ENCODE peak calls at places on chromosomes 13 and 19, in nine cellular contexts. F is uterus, O is breast epithelium, P is lower leg skin, T is NB4, L is tibial nerve, D is A549, M is H1, K is GM12891. Q is an unnamed sample.

GRCh38 chr13:114005206-114005720 is 31.4 kb upstream of the C13orf46 start:
- DNase-seq in O (no peak), M (no peak), L (no peak), F (no peak), K (no peak), T (no peak), P (no peak), D (no peak), Q (peak)

GRCh38 chr13:50993371-50993770 is 83.8 kb downstream of the RNASEH2B start:
- DNase-seq in P (no peak), K (no peak), O (no peak), M (no peak), D (no peak), F (no peak), T (no peak), L (no peak), Q (no peak)

GRCh38 chr19:30812099-30812684 is 440.0 kb downstream of the ZNF536 start:
- DNase-seq in M (no peak), L (no peak), F (no peak), P (no peak), T (no peak), D (no peak), O (no peak), K (no peak), Q (no peak)

GRCh38 chr13:42028113-42028799 is 20.2 kb upstream of the DGKH start:
- DNase-seq in F (no peak), L (no peak), O (no peak), K (no peak), T (no peak), M (no peak), D (peak), P (no peak), Q (no peak)

GRCh38 chr19:54320271-54320670 is 7.3 kb upstream of the LILRA5 start:
- DNase-seq in T (no peak), M (no peak), D (no peak), O (no peak), K (no peak), F (no peak), L (no peak), P (no peak), Q (no peak)

GRCh38 chr13:76822691-76823267 is 63.4 kb downstream of the KCTD12 start:
- DNase-seq in F (no peak), D (no peak), O (no peak), P (no peak), M (no peak), L (no peak), K (no peak), T (peak), Q (no peak)

GRCh38 chr13:47120284-47120683 is 223.4 kb upstream of the HTR2A start:
- DNase-seq in O (no peak), L (no peak), D (no peak), F (no peak), M (no peak), T (no peak), K (no peak), P (no peak), Q (no peak)

GRCh38 chr19:53881482-53882390 is at the start of gene PRKCG:
- DNase-seq in T (peak), F (no peak), D (peak), M (no peak), O (no peak), P (no peak), L (no peak), K (no peak), Q (no peak)

GRCh38 chr13:20402881-20403280 is 122.8 kb downstream of the CRYL1 start:
- DNase-seq in K (no peak), D (no peak), F (no peak), T (no peak), O (no peak), P (no peak), M (no peak), L (no peak), Q (no peak)

GRCh38 chr13:28327761-28328607 is 166.9 kb downstream of the FLT1 start:
- DNase-seq in P (no peak), L (no peak), K (no peak), F (no peak), D (no peak), M (no peak), T (no peak), O (no peak), Q (no peak)

GRCh38 chr19:10677796-10678195 is 23.4 kb upstream of the QTRT1 start:
- DNase-seq in O (no peak), T (no peak), K (no peak), M (no peak), L (no peak), F (no peak), D (no peak), P (no peak), Q (peak)

GRCh38 chr19:8396563-8397203 is 6.5 kb downstream of the RAB11B start:
- DNase-seq in M (no peak), P (peak), T (peak), O (peak), L (peak), D (peak), K (peak), F (peak), Q (peak)

GRCh38 chr13:98930014-98930625 is 47.7 kb downstream of the DOCK9 start:
- DNase-seq in O (no peak), T (no peak), F (no peak), M (no peak), L (no peak), K (no peak), P (no peak), D (no peak), Q (peak)

GRCh38 chr19:29858000-29858596 is 46.3 kb downstream of the CCNE1 start:
- DNase-seq in D (peak), F (no peak), M (no peak), P (no peak), O (peak), K (no peak), T (peak), L (no peak), Q (peak)

GRCh38 chr13:43880930-43881329 is 1.2 kb downstream of the LACC1 start:
- DNase-seq in L (no peak), P (no peak), D (no peak), T (no peak), O (no peak), F (no peak), M (no peak), K (no peak), Q (no peak)

GRCh38 chr13:43877788-43878187 is 1.8 kb downstream of the CCDC122 start:
- DNase-seq in T (peak), F (no peak), M (no peak), D (no peak), L (no peak), P (no peak), O (no peak), K (no peak), Q (no peak)

GRCh38 chr13:43878897-43879322 is 630 bp downstream of the CCDC122 start:
- DNase-seq in M (no peak), F (peak), L (peak), T (peak), O (peak), K (peak), P (peak), D (peak), Q (peak)

GRCh38 chr13:43880451-43880850 is 747 bp downstream of the LACC1 start:
- DNase-seq in F (no peak), O (no peak), L (no peak), P (no peak), M (no peak), K (no peak), T (no peak), D (no peak), Q (no peak)

GRCh38 chr13:43879323-43880181 is at the start of the genes CCDC122 and LACC1:
- DNase-seq in D (peak), P (peak), K (peak), L (peak), T (peak), M (no peak), O (peak), F (peak), Q (peak)
- TF ChIP-seq POLR2A in D (peak), P (no peak), K (peak), L (peak), T (peak), M (no peak), O (peak), F (peak), Q (peak)

DNA sequence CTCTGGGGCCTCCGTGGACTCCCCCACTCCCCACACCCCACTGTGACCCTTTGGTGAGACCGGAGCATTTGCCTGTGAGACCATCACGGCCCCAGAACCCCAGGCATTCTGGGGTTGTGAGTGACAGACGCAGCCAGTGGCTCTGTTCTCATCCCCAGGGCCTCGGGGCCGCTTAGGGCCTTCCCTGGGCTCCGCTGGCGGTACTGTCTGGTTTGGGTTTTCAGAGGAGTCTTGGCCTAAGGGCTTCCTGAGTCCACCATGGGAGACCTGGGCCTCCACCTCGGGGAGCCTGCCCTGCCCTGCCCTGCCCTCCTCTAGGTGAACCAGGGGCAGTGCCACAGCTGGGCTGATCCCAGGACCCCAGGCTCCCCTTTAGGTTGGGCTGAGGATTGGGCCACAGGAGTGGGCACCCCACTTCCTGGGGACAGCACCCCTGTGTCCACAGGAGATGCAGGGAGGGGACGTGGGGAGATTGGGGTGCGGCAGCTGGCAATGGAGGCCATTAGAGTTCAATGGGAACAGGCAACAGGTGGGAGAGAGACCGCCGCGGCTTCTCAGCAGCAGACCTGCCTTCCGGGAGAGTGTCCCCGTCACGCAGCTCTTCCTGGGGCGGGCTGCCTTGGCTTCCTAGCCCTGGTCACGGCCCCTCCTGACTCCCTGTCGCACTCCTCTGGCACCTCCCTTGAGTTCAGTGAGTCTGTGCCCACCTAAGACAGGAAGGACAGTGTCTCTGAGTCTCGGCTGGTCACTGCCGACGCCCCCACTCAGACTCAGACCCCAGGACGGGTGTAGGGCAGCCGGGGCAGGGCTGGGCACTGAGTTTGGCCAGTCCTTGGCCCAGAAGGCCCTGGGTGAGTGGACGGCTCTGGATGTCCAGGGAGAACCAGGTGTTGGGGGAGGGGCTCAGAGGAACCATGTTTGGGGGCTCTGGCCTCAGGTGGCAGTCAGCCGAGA is 164.1 kb downstream of the KDM4B start:
- DNase-seq in M (no peak), D (no peak), T (no peak), K (no peak), L (no peak), F (no peak), P (no peak), O (no peak), Q (no peak)
- TF ChIP-seq POLR2A in M (no peak), D (no peak), T (no peak), K (no peak), L (no peak), F (no peak), P (no peak), O (no peak), Q (no peak)

GRCh38 chr13:106919638-106920037 is 351.7 kb upstream of the ARGLU1 start:
- DNase-seq in T (no peak), P (no peak), L (no peak), F (peak), K (no peak), D (no peak), O (no peak), M (no peak), Q (no peak)

GRCh38 chr13:106919093-106919492 is 351.2 kb upstream of the ARGLU1 start:
- DNase-seq in D (no peak), M (no peak), P (no peak), T (no peak), L (no peak), F (no peak), O (no peak), K (no peak), Q (no peak)

GRCh38 chr13:106917024-106917491 is 349.1 kb upstream of the ARGLU1 start:
- DNase-seq in L (no peak), K (no peak), P (no peak), O (no peak), T (no peak), D (no peak), F (peak), M (no peak), Q (no peak)

GRCh38 chr13:106916329-106916728 is 348.4 kb upstream of the ARGLU1 start:
- DNase-seq in L (no peak), M (no peak), D (no peak), K (no peak), P (no peak), T (no peak), F (no peak), O (no peak), Q (no peak)

DNA sequence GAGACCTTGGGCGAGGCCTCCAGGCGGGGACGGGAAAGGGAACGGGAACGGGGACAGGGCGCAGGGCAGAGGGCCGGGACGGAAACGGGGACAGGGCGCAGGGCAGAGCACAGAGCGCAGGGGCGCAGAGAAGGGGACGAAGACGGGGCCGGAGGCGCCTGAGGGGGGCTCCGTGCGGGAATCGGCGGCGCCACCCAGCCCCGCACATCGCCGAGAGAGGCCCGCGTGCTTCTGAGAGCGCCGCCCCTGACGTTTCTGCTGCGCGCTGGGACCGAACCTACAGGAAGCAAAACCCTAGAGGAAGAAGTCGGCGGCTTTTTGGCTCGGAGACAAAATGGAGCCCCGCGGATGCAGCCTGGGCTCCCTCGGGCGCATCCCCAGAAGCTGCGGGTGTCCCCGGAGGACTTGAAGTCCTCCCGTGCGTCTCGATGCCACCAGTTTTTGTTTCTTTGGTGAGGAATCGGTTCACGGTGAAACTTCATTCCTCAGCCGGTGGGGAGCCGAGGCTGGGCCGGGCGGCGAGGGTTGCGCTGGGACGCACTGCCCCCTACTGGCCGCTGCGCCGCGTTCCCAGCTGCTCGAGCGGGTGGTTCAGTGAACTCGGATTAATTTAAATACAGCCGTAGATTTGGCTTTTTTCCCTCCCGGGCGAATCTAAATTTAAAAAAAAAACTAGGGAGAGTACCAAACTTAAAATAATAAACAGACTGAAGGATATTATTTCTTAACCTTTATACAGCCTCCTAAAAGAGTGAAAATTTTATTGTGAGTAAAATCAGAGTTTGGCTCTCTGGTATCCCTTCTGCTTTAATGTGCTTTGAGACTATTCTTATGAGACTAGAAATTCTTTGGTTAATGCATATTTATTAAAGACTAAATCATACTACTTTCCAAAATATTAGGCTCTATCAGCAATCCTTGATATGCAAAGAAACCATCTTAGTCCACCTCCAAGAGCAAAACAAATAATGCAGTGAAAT is 350.0 kb upstream of the ARGLU1 start:
- DNase-seq in D (peak), T (peak), F (peak), L (peak), P (peak), M (peak), O (peak), K (peak), Q (peak)
- TF ChIP-seq POLR2A in D (no peak), T (no peak), F (no peak), L (peak), P (no peak), M (peak), O (no peak), K (no peak), Q (no peak)

GRCh38 chr19:45440873-45441654 is 17.3 kb upstream of the ERCC1 start:
- DNase-seq in O (no peak), M (no peak), F (no peak), K (no peak), D (no peak), P (no peak), T (peak), L (no peak), Q (peak)
- TF ChIP-seq POLR2A in O (no peak), M (no peak), F (no peak), K (no peak), D (no peak), P (no peak), T (no peak), L (no peak), Q (no peak)

Q was measured in erythroblast.